ENCODE peak calls at places on chromosomes 13 and 19, in ten cellular contexts. D is T-helper 2 cell; U is activated CD4-positive, alpha-beta T cell treated with anti-CD3 and anti-CD28 coated beads, Interleukin-2, amount 50 U/mL, for 48 hours; K is AG10803; H is islet precursor cell; A is fibroblast of mammary gland; J is NCI-H774; W is NCI-H510A treated with DMSO at 0.1 percent for 48 hours; F is breast epithelium; M is pons. R is an unnamed sample.
A peak's percentile ranks its signal among the peaks of the same experiment; 100 is the strongest.

GRCh38 chr13:19845758-19846157 is 17.7 kb downstream of the ZMYM5 start:
- DNase-seq in D (no peak), A (peak; percentile 99), W (no peak), U (no peak), H (peak; percentile 65), M (peak; percentile 15), K (peak; percentile 94), J (no peak), F (no peak), R (no peak)

GRCh38 chr13:44273991-44274810 is 99.4 kb upstream of the SERP2 start:
- DNase-seq in H (no peak), D (no peak), W (no peak), A (peak; percentile 89), M (peak; percentile 52), U (no peak), K (peak; percentile 55), F (no peak), J (peak; percentile 31), R (no peak)

GRCh38 chr19:47495478-47496372 is 11.7 kb upstream of the KPTN start:
- DNase-seq in M (no peak), U (no peak), H (no peak), A (no peak), D (no peak), W (peak; percentile 43), F (no peak), J (no peak), K (no peak), R (no peak)

GRCh38 chr19:3899531-3900294 is 19.2 kb downstream of the ATCAY start:
- DNase-seq in A (no peak), K (peak; percentile 9), J (no peak), F (no peak), M (no peak), D (no peak), H (no peak), W (no peak), U (no peak), R (no peak)

GRCh38 chr13:20371825-20372224 is 139.7 kb upstream of the GJB6 start:
- DNase-seq in F (no peak), U (no peak), A (no peak), M (no peak), K (no peak), W (no peak), J (no peak), D (no peak), H (no peak), R (no peak)

GRCh38 chr13:45658586-45659235 is 43.2 kb upstream of the ERICH6B start:
- DNase-seq in A (peak; percentile 86), D (no peak), W (no peak), H (no peak), K (peak; percentile 75), U (no peak), J (no peak), M (no peak), F (no peak), R (no peak)

GRCh38 chr19:17787274-17787913 is 7.5 kb upstream of the B3GNT3 start:
- DNase-seq in F (no peak), H (no peak), M (no peak), J (no peak), A (no peak), K (no peak), U (no peak), W (no peak), D (no peak), R (no peak)

GRCh38 chr19:30653646-30654386 is 281.6 kb downstream of the ZNF536 start:
- DNase-seq in D (no peak), F (no peak), W (no peak), J (no peak), K (no peak), U (no peak), H (peak; percentile 42), A (no peak), M (no peak), R (no peak)

GRCh38 chr13:80341098-80341701 is at the start of gene SPRY2:
- DNase-seq in J (peak; percentile 67), M (peak; percentile 97), U (peak; percentile 44), A (peak; percentile 96), F (peak; percentile 91), K (peak; percentile 96), D (no peak), W (peak; percentile 64), H (peak; percentile 99), R (peak; percentile 96)

GRCh38 chr19:19446655-19447437 is 41.4 kb downstream of the GATAD2A start:
- DNase-seq in F (no peak), U (no peak), D (no peak), H (no peak), M (no peak), A (no peak), J (no peak), W (no peak), K (no peak), R (no peak)

GRCh38 chr13:43545317-43545874 is 241.4 kb downstream of the ENOX1 start:
- DNase-seq in A (peak; percentile 87), U (no peak), H (no peak), J (no peak), K (peak; percentile 9), D (no peak), M (no peak), F (no peak), W (no peak), R (no peak)

GRCh38 chr19:3493651-3494050 is 6.8 kb downstream of the DOHH start:
- DNase-seq in M (no peak), F (no peak), K (no peak), A (no peak), J (no peak), H (no peak), W (no peak), D (no peak), U (no peak), R (no peak)

GRCh38 chr13:32316030-32316344 is 679 bp downstream of the BRCA2 start:
- DNase-seq in K (no peak), W (peak; percentile 42), J (no peak), H (no peak), M (no peak), D (no peak), A (no peak), U (no peak), F (no peak), R (no peak)

GRCh38 chr19:13817018-13817614 is 21.9 kb downstream of the ZSWIM4 start:
- DNase-seq in K (no peak), A (no peak), J (peak; percentile 72), F (no peak), U (no peak), W (peak; percentile 96), H (peak; percentile 80), M (no peak), D (no peak), R (no peak)

GRCh38 chr19:1087813-1088418 is 7.3 kb downstream of the POLR2E start:
- DNase-seq in H (no peak), F (no peak), M (peak; percentile 81), K (no peak), W (no peak), A (no peak), J (no peak), D (no peak), U (no peak), R (peak; percentile 51)

GRCh38 chr13:46866150-46866549 is 30.7 kb downstream of the HTR2A start:
- DNase-seq in D (no peak), A (peak; percentile 68), J (no peak), K (peak; percentile 42), F (no peak), U (no peak), M (peak; percentile 24), W (no peak), H (peak; percentile 99), R (no peak)